ENCODE peak calls at places on chromosomes 5 and 9, in six cellular contexts. L is effector CD8-positive, alpha-beta T cell; Z is heart right ventricle; G is GM12878; M is amniotic epithelial cell; P is GM20000. B is an unnamed sample.

GRCh38 chr9:91298304-91298703 is 63.4 kb downstream of the AUH start:
- DNase-seq in L (no peak), Z (no peak), G (no peak), M (peak), P (no peak), B (no peak)

GRCh38 chr9:133249337-133249736 is 25.7 kb downstream of the ABO start:
- DNase-seq in L (no peak), Z (no peak), G (no peak), M (no peak), P (no peak), B (no peak)

GRCh38 chr5:169717298-169717697 is 80.2 kb downstream of the DOCK2 start:
- DNase-seq in L (no peak), Z (no peak), G (no peak), M (peak), P (no peak), B (no peak)

GRCh38 chr5:61184708-61185107 is 22.4 kb upstream of the SMIM15 start:
- DNase-seq in L (no peak), Z (no peak), G (no peak), M (peak), P (no peak), B (no peak)

GRCh38 chr9:118325757-118326156 is 621.6 kb downstream of the TLR4 start:
- DNase-seq in L (no peak), Z (no peak), G (no peak), M (no peak), P (no peak), B (no peak)

GRCh38 chr9:124257865-124258764 is at the start of gene NEK6:
- DNase-seq in L (no peak), Z (peak), G (no peak), M (peak), P (peak), B (peak)

GRCh38 chr5:173833200-173833599 is 54.9 kb upstream of the CPEB4 start:
- DNase-seq in L (no peak), Z (no peak), G (no peak), M (peak), P (no peak), B (no peak)

GRCh38 chr5:131224387-131225191 is 39.3 kb upstream of the CDC42SE2 start:
- DNase-seq in L (no peak), Z (peak), G (peak), M (no peak), P (peak), B (peak)

GRCh38 chr5:1190296-1190695 is 11.1 kb upstream of the SLC6A19 start:
- DNase-seq in L (no peak), Z (no peak), G (no peak), M (no peak), P (no peak), B (peak)

GRCh38 chr5:61734001-61734400 is 401.9 kb downstream of the ZSWIM6 start:
- DNase-seq in L (no peak), Z (no peak), G (no peak), M (no peak), P (no peak), B (no peak)

GRCh38 chr5:54480296-54480695 is 24.8 kb downstream of the HSPB3 start:
- DNase-seq in L (no peak), Z (no peak), G (no peak), M (peak), P (no peak), B (no peak)

GRCh38 chr5:17185776-17186175 is 31.7 kb upstream of the BASP1 start:
- DNase-seq in L (no peak), Z (no peak), G (no peak), M (peak), P (no peak), B (peak)

GRCh38 chr9:95435074-95435728 is 81.6 kb downstream of the PTCH1 start:
- DNase-seq in L (no peak), Z (no peak), G (no peak), M (no peak), P (no peak), B (no peak)

GRCh38 chr5:126477281-126477680 is 54.1 kb downstream of the GRAMD2B start:
- DNase-seq in L (no peak), Z (no peak), G (no peak), M (peak), P (no peak), B (no peak)

GRCh38 chr9:34380511-34381315 is 4.0 kb upstream of the MYORG start:
- DNase-seq in L (peak), Z (peak), G (no peak), M (peak), P (peak), B (peak)

GRCh38 chr5:169416583-169417196 is 115.8 kb upstream of the SLIT3 start:
- DNase-seq in L (no peak), Z (peak), G (peak), M (peak), P (peak), B (peak)

GRCh38 chr5:14775857-14776256 is 95.7 kb downstream of the ANKH start:
- DNase-seq in L (no peak), Z (peak), G (no peak), M (peak), P (no peak), B (peak)